ENCODE peak calls at places on chromosomes 12 and 14, in four cellular contexts. F is AG04450, W is astrocyte of the spinal cord, C is breast epithelium. P is an unnamed sample.

GRCh38 chr12:121214855-121215745 is 5.2 kb downstream of the P2RX4 start:
- DNase-seq in C (no peak), W (peak), F (peak), P (no peak)

GRCh38 chr14:53470351-53471043 is 317.4 kb upstream of the DDHD1 start:
- DNase-seq in F (peak), C (no peak), W (peak), P (no peak)

GRCh38 chr12:1474059-1474537 is 120.3 kb downstream of the FBXL14 start:
- DNase-seq in C (no peak), W (peak), F (peak), P (no peak)

GRCh38 chr14:92039073-92039719 is 663 bp downstream of the TRIP11 start:
- DNase-seq in C (no peak), W (peak), F (peak), P (peak)

GRCh38 chr12:508795-509194 is 49.1 kb downstream of the B4GALNT3 start:
- DNase-seq in W (no peak), F (no peak), C (no peak), P (no peak)

GRCh38 chr14:61524211-61524806 is 171.0 kb upstream of the HIF1A start:
- DNase-seq in F (no peak), C (no peak), W (peak), P (no peak)

GRCh38 chr12:38886064-38886463 is 19.3 kb downstream of the CPNE8 start:
- DNase-seq in C (no peak), F (no peak), W (peak), P (no peak)

GRCh38 chr14:38405851-38406630 is 150.1 kb upstream of the CLEC14A start:
- DNase-seq in W (peak), F (no peak), C (no peak), P (no peak)

GRCh38 chr12:87922721-87923120 is 106.5 kb downstream of the C12orf50 start:
- DNase-seq in C (no peak), F (no peak), W (no peak), P (no peak)

GRCh38 chr14:37056473-37056872 is 115.9 kb downstream of the SLC25A21 start:
- DNase-seq in W (peak), F (peak), C (no peak), P (no peak)

GRCh38 chr12:45989857-45990467 is 412 bp downstream of the SCAF11 start:
- DNase-seq in W (peak), C (peak), F (no peak), P (no peak)

GRCh38 chr14:101354726-101355125 is 206.6 kb upstream of the DIO3 start:
- DNase-seq in W (no peak), F (no peak), C (no peak), P (no peak)

GRCh38 chr12:64497903-64498302 is 46.0 kb downstream of the TBK1 start:
- DNase-seq in W (no peak), F (no peak), C (no peak), P (no peak)

GRCh38 chr14:103733651-103734050 is 18.0 kb downstream of the ZFYVE21 start:
- DNase-seq in W (peak), C (no peak), F (no peak), P (no peak)

GRCh38 chr14:35387209-35387608 is 17.3 kb downstream of the NFKBIA start:
- DNase-seq in C (no peak), F (no peak), W (no peak), P (no peak)

GRCh38 chr12:107584523-107584922 is 101.1 kb upstream of the PWP1 start:
- DNase-seq in W (no peak), C (no peak), F (no peak), P (no peak)

GRCh38 chr12:41983896-41984295 is 160.8 kb downstream of the GXYLT1 start:
- DNase-seq in C (no peak), W (no peak), F (no peak), P (no peak)

GRCh38 chr14:101551729-101552595 is 9.3 kb upstream of the DIO3 start:
- DNase-seq in C (no peak), W (no peak), F (no peak), P (no peak)

GRCh38 chr14:54220122-54220691 is 176.6 kb upstream of the CDKN3 start:
- DNase-seq in C (no peak), W (no peak), F (no peak), P (no peak)

GRCh38 chr12:122293081-122293480 is 26.8 kb upstream of the VPS33A start:
- DNase-seq in F (no peak), W (no peak), C (no peak), P (peak)

GRCh38 chr14:34301107-34301734 is 160.8 kb downstream of the SPTSSA start:
- DNase-seq in W (peak), F (no peak), C (no peak), P (peak)

DNA sequence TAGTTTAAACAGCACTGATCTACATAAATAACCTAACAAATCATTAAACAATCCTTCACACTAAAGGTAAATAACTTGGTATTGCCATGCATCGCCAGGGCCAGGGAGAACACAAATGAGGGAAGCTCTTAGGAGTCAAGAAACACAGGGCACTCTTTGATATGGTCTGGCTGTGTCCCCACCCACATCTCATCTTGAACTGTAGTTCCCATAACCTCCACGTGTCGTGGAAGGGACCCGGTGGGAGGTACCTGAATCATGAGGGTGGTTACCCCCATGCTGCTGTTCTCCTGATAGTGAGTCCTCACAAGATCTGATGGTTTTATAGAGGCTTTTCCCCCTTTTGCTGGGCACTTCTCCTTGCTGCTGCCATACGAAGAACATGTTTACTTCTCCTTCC is 17.3 kb downstream of the TMEM132D start:
- DNase-seq in F (no peak), W (no peak), C (no peak), P (no peak)
- TF ChIP-seq CTCF in F (no peak), W (no peak), C (no peak), P (no peak)

GRCh38 chr12:75087656-75088055 is 122.0 kb downstream of the KCNC2 start:
- DNase-seq in F (no peak), W (no peak), C (no peak), P (no peak)
- TF ChIP-seq CTCF in F (no peak), W (no peak), C (no peak), P (peak)

GRCh38 chr14:22007278-22008097 is 333.9 kb upstream of the OR4E1 start:
- DNase-seq in C (no peak), F (no peak), W (no peak), P (no peak)

GRCh38 chr14:22008098-22008412 is 334.4 kb upstream of the OR4E1 start:
- DNase-seq in C (no peak), F (no peak), W (no peak), P (no peak)

GRCh38 chr14:22003471-22003870 is 329.9 kb upstream of the OR4E1 start:
- DNase-seq in W (no peak), F (no peak), C (no peak), P (no peak)

GRCh38 chr14:21999400-21999799 is 325.8 kb upstream of the OR4E1 start:
- DNase-seq in C (no peak), W (no peak), F (no peak), P (no peak)

GRCh38 chr14:22002860-22003284 is 329.3 kb upstream of the OR4E1 start:
- DNase-seq in C (no peak), W (no peak), F (no peak), P (no peak)
- TF ChIP-seq CTCF in C (no peak), W (peak), F (peak), P (peak)

DNA sequence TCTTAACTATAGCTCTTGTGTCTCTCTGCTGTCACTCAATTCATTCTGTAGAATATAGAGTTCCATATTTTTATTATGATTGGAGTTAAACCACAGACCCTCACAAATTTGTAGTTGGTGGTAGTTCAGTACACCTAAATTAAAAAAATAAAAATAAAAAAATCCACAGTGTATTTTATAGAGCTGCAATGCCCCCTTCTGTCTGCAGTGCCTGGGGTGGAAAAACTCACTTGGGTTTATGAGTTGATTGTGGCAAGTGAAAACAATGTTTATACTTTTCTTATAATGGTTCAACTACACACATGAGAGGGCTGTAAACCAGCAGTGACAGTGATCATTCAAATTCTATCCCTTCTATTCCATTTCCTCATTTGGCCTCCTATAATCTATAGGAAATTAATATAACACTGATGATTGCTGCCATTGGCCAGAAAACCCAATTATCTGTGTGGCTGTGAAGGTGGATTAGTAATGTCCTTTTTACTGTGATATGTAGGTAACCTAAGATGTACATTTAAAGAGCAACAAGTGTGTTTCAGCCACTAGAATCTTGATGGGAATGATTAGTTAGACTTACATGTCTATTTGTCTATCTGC is 166.9 kb upstream of the LRIG3 start:
- DNase-seq in F (no peak), W (peak), C (no peak), P (no peak)
- TF ChIP-seq CTCF in F (peak), W (peak), C (no peak), P (peak)